ENCODE peak calls at places on chromosomes 6 and 20, in ten cellular contexts. Y is NCI-H774; J is stimulated activated effector memory CD8-positive, alpha-beta T cell treated with anti-CD3 and anti-CD28 coated beads, Interleukin-12 subunit alpha, Interleukin-12 subunit beta, amount 100 ng/mL, for 72 hours; T is SK-MEL-5; O is left lobe of liver; W is choroid plexus epithelial cell; Q is ecto neural progenitor cell; Z is nucleus accumbens; L is amygdala; U is GM06990. K is an unnamed sample.

GRCh38 chr6:168968228-168968627 is 285.4 kb downstream of the THBS2 start:
- DNase-seq in T (peak), U (no peak), Q (no peak), L (no peak), J (no peak), O (no peak), W (peak), Z (no peak), Y (peak), K (peak)

GRCh38 chr20:3407426-3408250 is at the start of gene DNAAF9:
- DNase-seq in O (peak), T (peak), L (peak), Y (peak), J (peak), U (peak), Q (peak), Z (peak), W (peak), K (peak)

GRCh38 chr6:111730835-111731234 is 125.2 kb upstream of the TRAF3IP2 start:
- DNase-seq in Q (no peak), W (no peak), J (no peak), U (no peak), T (no peak), O (peak), Z (peak), L (peak), Y (no peak), K (no peak)

GRCh38 chr20:22425344-22426295 is 158.8 kb downstream of the FOXA2 start:
- DNase-seq in O (no peak), Q (no peak), L (no peak), T (no peak), Z (no peak), U (no peak), Y (no peak), W (no peak), J (no peak), K (no peak)

GRCh38 chr20:13745784-13746183 is 38.9 kb downstream of the ESF1 start:
- DNase-seq in T (no peak), J (no peak), L (no peak), U (no peak), O (no peak), Q (no peak), Z (no peak), Y (no peak), W (no peak), K (no peak)

GRCh38 chr20:51616060-51616459 is 73.5 kb upstream of the NFATC2 start:
- DNase-seq in T (peak), J (no peak), Y (no peak), O (no peak), Q (no peak), L (no peak), U (no peak), Z (no peak), W (no peak), K (no peak)

GRCh38 chr20:40080059-40080652 is 608.9 kb downstream of the MAFB start:
- DNase-seq in Z (no peak), W (no peak), L (no peak), T (no peak), J (no peak), O (no peak), U (no peak), Q (no peak), Y (no peak), K (no peak)

GRCh38 chr6:149137594-149137993 is 179.9 kb upstream of the TAB2 start:
- DNase-seq in Q (no peak), T (no peak), L (no peak), O (peak), U (no peak), J (no peak), W (peak), Z (no peak), Y (no peak), K (no peak)

GRCh38 chr6:5085638-5086293 is 625 bp downstream of the PPP1R3G start:
- DNase-seq in Z (peak), O (peak), J (no peak), W (peak), Y (peak), Q (peak), T (no peak), L (peak), U (peak), K (no peak)

K was measured in GOT3.